ENCODE peak calls at places on chromosomes 3 and 15, in six cellular contexts. V is foreskin fibroblast, N is psoas muscle, D is tibial artery, Q is amniotic stem cell, B is ovary. L is an unnamed sample.

GRCh38 chr15:88243895-88244787 is 12.4 kb downstream of the NTRK3 start:
- DNase-seq in Q (peak), B (no peak), N (no peak), D (no peak), V (no peak), L (no peak)

GRCh38 chr15:93302080-93302765 is 213.2 kb upstream of the RGMA start:
- DNase-seq in N (no peak), D (no peak), Q (no peak), B (no peak), V (no peak), L (no peak)

GRCh38 chr3:81452406-81452805 is 309.0 kb downstream of the GBE1 start:
- DNase-seq in N (no peak), D (no peak), Q (no peak), V (no peak), B (no peak), L (no peak)

GRCh38 chr3:188905580-188905979 is 266.2 kb upstream of the TPRG1 start:
- DNase-seq in N (no peak), V (no peak), Q (no peak), B (no peak), D (no peak), L (no peak)

GRCh38 chr3:133722935-133723334 is 23.3 kb upstream of the TF start:
- DNase-seq in Q (no peak), N (no peak), V (no peak), D (no peak), B (no peak), L (no peak)

GRCh38 chr3:133492159-133492860 is 81.2 kb upstream of the CDV3 start:
- DNase-seq in V (no peak), N (no peak), Q (no peak), D (no peak), B (no peak), L (no peak)

GRCh38 chr3:20350449-20350848 is 164.4 kb upstream of the SGO1 start:
- DNase-seq in B (no peak), V (no peak), N (no peak), Q (no peak), D (no peak), L (no peak)

GRCh38 chr3:109597438-109597837 is 260.1 kb upstream of the DPPA4 start:
- DNase-seq in Q (no peak), D (no peak), V (no peak), B (no peak), N (no peak), L (no peak)

GRCh38 chr3:117102441-117102840 is 392.9 kb downstream of the TUSC7 start:
- DNase-seq in Q (no peak), N (no peak), V (no peak), D (no peak), B (no peak), L (no peak)

GRCh38 chr3:111691293-111691909 is 96.3 kb upstream of the ZBED2 start:
- DNase-seq in D (no peak), Q (peak), N (no peak), B (no peak), V (peak), L (no peak)

GRCh38 chr3:49867871-49868321 is 1.8 kb downstream of the CAMKV start:
- DNase-seq in V (peak), Q (no peak), D (no peak), N (no peak), B (no peak), L (no peak)

GRCh38 chr15:88833688-88834087 is 30.5 kb downstream of the ACAN start:
- DNase-seq in D (no peak), N (no peak), B (no peak), Q (no peak), V (no peak), L (no peak)

GRCh38 chr3:63051920-63052319 is 176.7 kb upstream of the CADPS start:
- DNase-seq in V (peak), D (no peak), B (no peak), N (no peak), Q (no peak), L (no peak)

GRCh38 chr3:190266915-190267290 is 55.3 kb downstream of the CLDN1 start:
- DNase-seq in N (no peak), V (no peak), B (no peak), Q (no peak), D (no peak), L (no peak)

GRCh38 chr3:170421147-170421641 is 2.5 kb downstream of the CLDN11 start:
- DNase-seq in Q (no peak), N (no peak), B (peak), D (no peak), V (no peak), L (no peak)

GRCh38 chr3:66402596-66403267 is 98.1 kb downstream of the LRIG1 start:
- DNase-seq in Q (no peak), V (no peak), D (no peak), N (no peak), B (no peak), L (no peak)

GRCh38 chr3:138033202-138033691 is 23.3 kb downstream of the CLDN18 start:
- DNase-seq in B (no peak), V (no peak), Q (no peak), N (no peak), D (no peak), L (no peak)

GRCh38 chr3:172655388-172655787 is 55.5 kb downstream of the NCEH1 start:
- DNase-seq in B (no peak), V (no peak), Q (no peak), D (no peak), N (no peak), L (no peak)

GRCh38 chr3:62670351-62670750 is 204.9 kb downstream of the CADPS start:
- DNase-seq in Q (no peak), D (no peak), V (no peak), B (no peak), N (no peak), L (no peak)

GRCh38 chr3:152376351-152377183 is 107.8 kb downstream of the MBNL1 start:
- DNase-seq in N (no peak), V (no peak), B (no peak), Q (no peak), D (no peak), L (no peak)

GRCh38 chr3:141083831-141084624 is 32.9 kb downstream of the SPSB4 start:
- DNase-seq in D (no peak), Q (no peak), N (peak), B (no peak), V (no peak), L (no peak)

GRCh38 chr15:37040072-37040742 is 60.1 kb downstream of the MEIS2 start:
- DNase-seq in Q (no peak), N (no peak), V (no peak), B (no peak), D (no peak), L (no peak)

GRCh38 chr3:34260266-34260990 is 462.0 kb downstream of the PDCD6IP start:
- DNase-seq in Q (peak), N (no peak), B (peak), D (peak), V (no peak), L (no peak)

GRCh38 chr3:125062904-125063618 is 7.3 kb upstream of the HEG1 start:
- DNase-seq in N (no peak), B (no peak), D (no peak), Q (peak), V (peak), L (peak)

GRCh38 chr3:102141096-102141912 is 292.0 kb downstream of the NFKBIZ start:
- DNase-seq in B (no peak), Q (no peak), V (no peak), N (no peak), D (no peak), L (no peak)

GRCh38 chr3:18344306-18345014 is 80.7 kb downstream of the SATB1 start:
- DNase-seq in D (no peak), V (no peak), N (no peak), B (no peak), Q (no peak), L (peak)

GRCh38 chr15:39407116-39407515 is 173.8 kb upstream of the THBS1 start:
- DNase-seq in Q (no peak), D (no peak), V (peak), B (no peak), N (no peak), L (peak)

L was measured in BJ.